ENCODE peak calls at places on chromosomes 16 and 17, in four cellular contexts. R is HT1080; M is stimulated activated CD8-positive, alpha-beta memory T cell treated with anti-CD3 and anti-CD28 coated beads, Interleukin-15, amount 100 ng/mL, for 48 hours; G is NCI-H2029 treated with DMSO at 0.1 percent for 48 hours. L is an unnamed sample.

GRCh38 chr17:44672479-44673093 is 16.3 kb downstream of the MEIOC start:
- DNase-seq in R (peak), M (no peak), G (no peak), L (no peak)

GRCh38 chr16:64478258-64478906 is 643.5 kb downstream of the CDH11 start:
- DNase-seq in R (peak), M (no peak), G (no peak), L (peak)

GRCh38 chr17:12140685-12141084 is 120.0 kb downstream of the MAP2K4 start:
- DNase-seq in R (no peak), M (no peak), G (no peak), L (no peak)

GRCh38 chr16:57026778-57027062 is 37.4 kb downstream of the NLRC5 start:
- DNase-seq in R (no peak), M (no peak), G (no peak), L (no peak)

GRCh38 chr16:70388281-70388680 is 41.6 kb downstream of the DDX19A start:
- DNase-seq in R (no peak), M (no peak), G (no peak), L (no peak)

GRCh38 chr17:15384142-15384803 is 42.9 kb upstream of the TEKT3 start:
- DNase-seq in R (no peak), M (no peak), G (no peak), L (no peak)

GRCh38 chr16:66375451-66375850 is 9.0 kb downstream of the CDH5 start:
- DNase-seq in R (no peak), M (no peak), G (no peak), L (no peak)

GRCh38 chr17:45734598-45734997 is 49.5 kb upstream of the CRHR1 start:
- DNase-seq in R (no peak), M (no peak), G (no peak), L (no peak)

GRCh38 chr17:332023-332422 is 20.6 kb downstream of the RPH3AL start:
- DNase-seq in R (no peak), M (no peak), G (no peak), L (no peak)